ENCODE peak calls at places on chromosome 7, in six cellular contexts. Q is dorsolateral prefrontal cortex, F is smooth muscle cell of the brain vasculature, L is NCI-H460, N is hypothalamus, J is astrocyte of the spinal cord. S is an unnamed sample.

GRCh38 chr7:130994378-130995115 is 260.5 kb upstream of the KLF14 start:
- DNase-seq in J (no peak), Q (no peak), L (no peak), N (peak), F (no peak), S (no peak)

GRCh38 chr7:26153246-26153822 is 1.3 kb downstream of the NFE2L3 start:
- DNase-seq in F (no peak), N (peak), L (no peak), Q (no peak), J (no peak), S (peak)

GRCh38 chr7:44044315-44045225 is at the start of gene DBNL:
- DNase-seq in L (peak), F (peak), Q (peak), J (peak), N (peak), S (peak)

GRCh38 chr7:142938611-142939010 is 673 bp upstream of the LLCFC1 start:
- DNase-seq in J (no peak), L (no peak), Q (no peak), F (no peak), N (no peak), S (no peak)

GRCh38 chr7:66837007-66837406 is 84.0 kb upstream of the TMEM248 start:
- DNase-seq in F (no peak), Q (no peak), L (peak), N (no peak), J (peak), S (no peak)

GRCh38 chr7:475951-476441 is 43.6 kb downstream of the PDGFA start:
- DNase-seq in Q (no peak), F (no peak), L (no peak), N (no peak), J (no peak), S (no peak)

GRCh38 chr7:120941064-120941463 is 9.5 kb upstream of the ING3 start:
- DNase-seq in L (peak), N (no peak), Q (no peak), J (no peak), F (no peak), S (peak)

GRCh38 chr7:15921576-15921975 is 235.1 kb upstream of the MEOX2 start:
- DNase-seq in L (peak), Q (no peak), F (no peak), N (no peak), J (peak), S (no peak)

S was measured in HAP-1.